ENCODE peak calls at places on chromosomes 16 and 17, in five cellular contexts. T is cardiac muscle cell, R is GM12865, X is T-helper 1 cell, M is iPS-NIHi11. H is an unnamed sample.

GRCh38 chr16:65124596-65124995 is 2.7 kb upstream of the CDH11 start:
- DNase-seq in T (no peak), R (no peak), X (no peak), M (no peak), H (no peak)

GRCh38 chr16:17476414-17477259 is 5.9 kb upstream of the XYLT1 start:
- DNase-seq in T (peak; percentile 78), R (peak; percentile 64), X (no peak), M (peak; percentile 75), H (peak; percentile 53)

GRCh38 chr16:62940573-62940972 is 904.3 kb upstream of the CDH8 start:
- DNase-seq in T (peak; percentile 34), R (no peak), X (no peak), M (peak; percentile 8), H (no peak)

GRCh38 chr16:79811541-79811940 is 211.0 kb upstream of the MAF start:
- DNase-seq in T (no peak), R (no peak), X (no peak), M (no peak), H (no peak)

GRCh38 chr17:28405632-28406477 is at the start of gene SLC46A1:
- DNase-seq in T (peak; percentile 67), R (peak; percentile 59), X (no peak), M (peak; percentile 79), H (no peak)

GRCh38 chr16:50300942-50301625 is 34.7 kb downstream of the ADCY7 start:
- DNase-seq in T (no peak), R (no peak), X (no peak), M (peak; percentile 7), H (no peak)

GRCh38 chr16:53435066-53435688 is 906 bp downstream of the RBL2 start:
- DNase-seq in T (peak; percentile 86), R (peak; percentile 90), X (peak; percentile 38), M (peak; percentile 76), H (peak; percentile 96)

GRCh38 chr16:27918755-27919154 is 144.8 kb downstream of the GSG1L start:
- DNase-seq in T (no peak), R (no peak), X (no peak), M (no peak), H (no peak)

GRCh38 chr17:68518063-68518815 is 6.0 kb downstream of the PRKAR1A start:
- DNase-seq in T (no peak), R (no peak), X (no peak), M (no peak), H (no peak)

GRCh38 chr16:4392382-4393242 is 21.0 kb downstream of the VASN start:
- DNase-seq in T (peak; percentile 46), R (no peak), X (no peak), M (peak; percentile 90), H (no peak)

GRCh38 chr17:1820518-1821252 is 9.0 kb downstream of the SMYD4 start:
- DNase-seq in T (no peak), R (peak; percentile 52), X (no peak), M (no peak), H (no peak)

GRCh38 chr16:29927523-29927905 is 1.5 kb upstream of the KCTD13 start:
- DNase-seq in T (no peak), R (no peak), X (no peak), M (no peak), H (no peak)

GRCh38 chr16:25109643-25110042 is 1.9 kb upstream of the LCMT1 start:
- DNase-seq in T (no peak), R (no peak), X (no peak), M (no peak), H (peak; percentile 77)

GRCh38 chr16:75501359-75501758 is 6.1 kb upstream of the CHST6 start:
- DNase-seq in T (no peak), R (no peak), X (no peak), M (no peak), H (no peak)

GRCh38 chr17:19331134-19331533 is 31.4 kb downstream of the B9D1 start:
- DNase-seq in T (no peak), R (no peak), X (no peak), M (no peak), H (no peak)

GRCh38 chr16:53754938-53755910 is 51.3 kb downstream of the FTO start:
- DNase-seq in T (no peak), R (no peak), X (no peak), M (no peak), H (no peak)

GRCh38 chr16:87391950-87392822 is at the start of gene MAP1LC3B:
- DNase-seq in T (peak; percentile 97), R (peak; percentile 98), X (peak; percentile 96), M (peak; percentile 96), H (peak; percentile 97)

GRCh38 chr16:71895679-71896385 is 501 bp downstream of the IST1 start:
- DNase-seq in T (peak; percentile 39), R (peak; percentile 57), X (no peak), M (peak; percentile 37), H (no peak)

H was measured in dermis microvascular lymphatic vessel endothelial cell.